ENCODE peak calls at places on chromosomes 2 and 18, in eight cellular contexts. O is colonic mucosa, U is uterus, N is breast epithelium, A is mammary epithelial cell, B is adrenal gland, C is upper lobe of right lung, H is fibroblast of lung. T is an unnamed sample.

GRCh38 chr2:208359632-208359986 is 47.0 kb upstream of the PTH2R start:
- DNase-seq in A (no peak), C (peak; percentile 61), H (no peak), U (no peak), B (no peak), O (no peak), N (no peak), T (peak; percentile 56)

GRCh38 chr2:230226090-230226551 is 585 bp downstream of the SP140 start:
- DNase-seq in N (no peak), H (no peak), O (no peak), A (no peak), U (no peak), C (no peak), B (no peak), T (no peak)

GRCh38 chr2:147989809-147990403 is 30.6 kb downstream of the ORC4 start:
- DNase-seq in O (no peak), C (no peak), N (no peak), B (no peak), A (peak; percentile 10), U (no peak), H (peak; percentile 80), T (no peak)

GRCh38 chr2:218776488-218776887 is 5.5 kb upstream of the CYP27A1 start:
- DNase-seq in O (no peak), U (no peak), A (no peak), N (no peak), C (no peak), B (no peak), H (no peak), T (no peak)

GRCh38 chr2:112636605-112637288 is 9.0 kb upstream of the SLC20A1 start:
- DNase-seq in C (peak; percentile 32), O (no peak), H (no peak), N (no peak), B (no peak), A (no peak), U (no peak), T (no peak)

GRCh38 chr2:168330624-168331423 is 83.4 kb upstream of the STK39 start:
- DNase-seq in O (no peak), B (no peak), C (no peak), H (no peak), A (no peak), N (no peak), U (no peak), T (no peak)

GRCh38 chr2:46334389-46335345 is 37.5 kb downstream of the EPAS1 start:
- DNase-seq in B (no peak), O (no peak), A (peak; percentile 94), H (peak; percentile 94), U (peak; percentile 61), C (no peak), N (no peak), T (no peak)

GRCh38 chr2:240247868-240248820 is 107.7 kb upstream of the OTOS start:
- DNase-seq in A (no peak), O (peak; percentile 17), H (no peak), B (no peak), N (no peak), U (no peak), C (no peak), T (no peak)

GRCh38 chr2:18849841-18850578 is 260.6 kb upstream of the NT5C1B start:
- DNase-seq in U (no peak), N (no peak), A (peak; percentile 24), H (no peak), B (no peak), C (no peak), O (no peak), T (no peak)

GRCh38 chr18:51513525-51513924 is 316.0 kb upstream of the MEX3C start:
- DNase-seq in U (no peak), N (no peak), A (peak; percentile 85), B (no peak), H (no peak), O (no peak), C (no peak), T (no peak)

GRCh38 chr2:121335294-121336290 is 50.6 kb upstream of the TFCP2L1 start:
- DNase-seq in A (no peak), B (no peak), C (no peak), O (no peak), N (no peak), U (no peak), H (no peak), T (no peak)

DNA sequence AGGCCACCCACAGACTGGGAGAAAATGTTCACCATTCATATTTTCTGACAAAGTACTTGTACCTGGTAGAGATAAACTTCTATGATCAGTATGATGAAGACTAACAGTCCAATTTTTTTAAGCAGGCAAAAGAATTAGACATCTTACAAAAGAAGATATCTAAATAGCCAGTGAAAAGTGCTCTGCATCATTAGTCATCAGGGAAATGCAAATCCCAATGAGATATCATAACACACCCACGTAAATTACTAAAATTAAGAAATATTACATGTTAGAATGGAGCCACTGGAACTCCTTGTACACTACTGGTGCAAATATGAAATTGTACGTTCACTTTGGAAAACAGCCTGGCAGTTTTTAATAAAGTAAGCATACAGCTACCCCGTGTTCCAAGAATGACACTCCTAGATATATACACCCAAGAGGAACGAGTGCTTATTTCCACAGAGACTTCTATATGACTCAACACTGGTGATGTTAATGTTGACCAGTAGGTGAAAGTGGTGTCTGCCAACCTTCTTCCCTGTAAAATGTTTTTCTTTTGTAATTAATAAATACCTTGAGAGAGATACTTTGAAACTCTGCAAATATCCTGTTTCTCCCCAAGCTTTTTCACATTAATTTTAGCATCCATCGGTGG is 80.3 kb downstream of the NPAS2 start:
- DNase-seq in A (peak; percentile 41), N (no peak), C (no peak), U (no peak), O (no peak), B (no peak), H (no peak), T (no peak)
- TF ChIP-seq CTCF in A (no peak), N (no peak), C (no peak), U (no peak), O (no peak), B (no peak), H (no peak), T (no peak)

GRCh38 chr2:156892449-156893335 is 364.8 kb upstream of the GALNT5 start:
- DNase-seq in U (no peak), C (no peak), N (no peak), H (peak; percentile 76), A (peak; percentile 86), O (no peak), B (peak; percentile 13), T (no peak)
- H3K27ac ChIP-seq in U (no peak overlapping the region), C (no peak overlapping the region), N (no peak overlapping the region), H (no peak overlapping the region), A (no peak overlapping the region), O (no peak overlapping the region), B (no peak overlapping the region), T (no peak overlapping the region)

GRCh38 chr2:196068271-196069209 is at the start of gene DNAH7:
- DNase-seq in N (peak; percentile 90), H (peak; percentile 90), O (peak; percentile 91), C (peak; percentile 96), A (peak; percentile 71), U (peak; percentile 86), B (peak; percentile 94), T (peak; percentile 83)
- TF ChIP-seq CTCF in N (no peak), H (peak; percentile 78), O (peak; percentile 52), C (peak; percentile 74), A (peak; percentile 99), U (peak; percentile 70), B (peak; percentile 72), T (peak; percentile 71)

GRCh38 chr2:54052825-54053718 is 62.3 kb upstream of the ACYP2 start:
- DNase-seq in N (no peak), A (peak; percentile 42), C (no peak), H (no peak), B (no peak), U (no peak), O (no peak), T (no peak)
- H3K27ac ChIP-seq in N (peak overlapping the region; percentile 8), A (no peak overlapping the region), C (no peak overlapping the region), H (no peak overlapping the region), B (no peak overlapping the region), U (no peak overlapping the region), O (peak overlapping the region; percentile 13), T (peak overlapping the region; percentile 61)

GRCh38 chr2:37250869-37251740 is 19.6 kb downstream of the NDUFAF7 start:
- DNase-seq in N (no peak), A (no peak), H (no peak), B (no peak), O (no peak), C (no peak), U (no peak), T (no peak)
- TF ChIP-seq CTCF in N (no peak), A (no peak), H (no peak), B (no peak), O (no peak), C (no peak), U (no peak), T (no peak)

GRCh38 chr18:48994926-48995835 is 44.4 kb upstream of the SMAD7 start:
- DNase-seq in A (no peak), O (no peak), C (no peak), H (no peak), U (no peak), N (no peak), B (no peak), T (no peak)
- H3K27ac ChIP-seq in A (no peak overlapping the region), O (no peak overlapping the region), C (no peak overlapping the region), H (peak overlapping the region; percentile 95), U (peak overlapping the region; percentile 45), N (no peak overlapping the region), B (no peak overlapping the region), T (no peak overlapping the region)

DNA sequence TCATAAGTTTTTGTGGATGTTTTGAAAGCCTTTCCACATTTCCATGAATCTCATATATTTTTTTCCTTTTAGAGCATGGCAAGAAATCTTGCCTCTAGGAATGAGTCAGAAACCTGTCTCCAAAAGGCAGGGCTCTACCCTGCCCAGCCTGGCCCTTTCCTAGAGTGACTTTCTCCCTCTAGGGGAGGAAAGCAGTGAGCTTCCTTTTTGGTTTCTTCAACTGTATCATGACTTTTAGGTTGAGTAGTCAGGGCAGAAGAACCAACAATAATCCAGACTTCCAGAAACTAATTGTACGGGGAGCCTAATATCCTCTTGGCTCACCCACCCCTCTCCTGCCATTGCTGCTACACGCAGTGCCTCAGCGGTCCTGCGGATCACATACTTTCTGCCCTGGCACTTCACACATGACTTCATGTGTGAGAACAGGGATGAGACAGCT is 300.3 kb downstream of the AGPS start:
- DNase-seq in U (peak; percentile 32), H (no peak), O (no peak), N (no peak), A (peak; percentile 70), B (no peak), C (no peak), T (no peak)
- TF ChIP-seq CTCF in U (peak; percentile 37), H (no peak), O (no peak), N (no peak), A (peak; percentile 69), B (no peak), C (no peak), T (no peak)

DNA sequence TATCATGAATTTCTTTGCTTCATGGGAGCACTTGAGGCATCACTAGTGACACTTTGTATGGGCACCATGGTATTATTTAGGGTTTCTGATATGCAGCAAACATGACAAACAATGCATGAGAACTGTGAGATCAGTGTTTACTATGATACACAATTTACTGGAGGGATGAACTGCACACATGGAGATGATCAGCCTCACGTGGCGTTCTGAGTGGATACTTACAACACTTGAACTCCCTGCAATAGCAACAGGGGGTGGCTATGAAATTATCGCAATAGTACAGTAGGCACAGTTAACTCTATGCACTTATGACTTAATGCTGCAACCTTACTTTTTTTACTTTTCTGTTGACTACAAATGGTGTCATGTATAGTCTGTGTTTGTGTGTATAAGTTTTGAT is 18.5 kb upstream of the UGT1A8 start:
- DNase-seq in O (no peak), B (no peak), N (no peak), U (no peak), A (no peak), C (no peak), H (no peak), T (no peak)
- H3K27ac ChIP-seq in O (no peak overlapping the region), B (no peak overlapping the region), N (no peak overlapping the region), U (no peak overlapping the region), A (no peak overlapping the region), C (no peak overlapping the region), H (no peak overlapping the region), T (no peak overlapping the region)